ENCODE peak calls at places on chromosomes 12 and 14, in nine cellular contexts. D, I, R, W, Y, G, K, C and P are unnamed samples.

GRCh38 chr12:62714409-62715075 is 220.4 kb downstream of the PPM1H start:
- DNase-seq in D (no peak), I (no peak), R (no peak), W (no peak), Y (no peak), G (no peak), K (no peak), C (no peak), P (no peak)

GRCh38 chr14:44149597-44149996 is 357.5 kb downstream of the FSCB start:
- DNase-seq in D (peak), I (peak), R (no peak), W (no peak), Y (peak), G (peak), K (no peak), C (peak), P (no peak)

GRCh38 chr12:49026101-49026500 is 7.5 kb upstream of the PRKAG1 start:
- DNase-seq in D (no peak), I (no peak), R (peak), W (no peak), Y (no peak), G (no peak), K (no peak), C (no peak), P (peak)

GRCh38 chr12:88334271-88334670 is 192.2 kb downstream of the TMTC3 start:
- DNase-seq in D (peak), I (peak), R (no peak), W (no peak), Y (no peak), G (no peak), K (peak), C (peak), P (no peak)

GRCh38 chr12:53005215-53005985 is 856 bp upstream of the EIF4B start:
- DNase-seq in D (peak), I (no peak), R (no peak), W (no peak), Y (peak), G (peak), K (no peak), C (peak), P (no peak)

GRCh38 chr12:46371718-46372130 is 849 bp downstream of the SLC38A2 start:
- DNase-seq in D (no peak), I (no peak), R (peak), W (peak), Y (peak), G (no peak), K (no peak), C (peak), P (peak)

GRCh38 chr12:78698747-78699146 is 165.8 kb upstream of the SYT1 start:
- DNase-seq in D (no peak), I (peak), R (no peak), W (no peak), Y (no peak), G (no peak), K (no peak), C (no peak), P (no peak)

GRCh38 chr12:59708059-59708458 is 112.2 kb downstream of the SLC16A7 start:
- DNase-seq in D (no peak), I (peak), R (peak), W (no peak), Y (no peak), G (no peak), K (peak), C (no peak), P (no peak)

GRCh38 chr12:52496590-52497071 is 3.6 kb upstream of the KRT6A start:
- DNase-seq in D (peak), I (peak), R (peak), W (no peak), Y (no peak), G (no peak), K (no peak), C (no peak), P (no peak)

GRCh38 chr12:127389923-127390322 is 877.0 kb upstream of the TMEM132C start:
- DNase-seq in D (peak), I (peak), R (no peak), W (no peak), Y (peak), G (no peak), K (peak), C (no peak), P (no peak)

GRCh38 chr14:91374897-91375747 is 42.5 kb downstream of the CCDC88C start:
- DNase-seq in D (peak), I (no peak), R (no peak), W (no peak), Y (no peak), G (no peak), K (no peak), C (peak), P (no peak)

GRCh38 chr12:55974308-55974724 is 438 bp downstream of the RAB5B start:
- DNase-seq in D (peak), I (peak), R (peak), W (no peak), Y (peak), G (peak), K (no peak), C (peak), P (peak)

GRCh38 chr14:26191666-26192065 is 406.2 kb downstream of the NOVA1 start:
- DNase-seq in D (no peak), I (no peak), R (no peak), W (no peak), Y (no peak), G (no peak), K (no peak), C (no peak), P (no peak)

GRCh38 chr12:92365333-92365732 is 219.7 kb upstream of the BTG1 start:
- DNase-seq in D (no peak), I (no peak), R (no peak), W (no peak), Y (no peak), G (no peak), K (no peak), C (peak), P (no peak)

GRCh38 chr14:90483551-90483950 is 86.7 kb downstream of the CALM1 start:
- DNase-seq in D (peak), I (no peak), R (no peak), W (peak), Y (no peak), G (peak), K (no peak), C (no peak), P (peak)

GRCh38 chr12:105992849-105993740 is 145.7 kb downstream of the NUAK1 start:
- DNase-seq in D (peak), I (no peak), R (no peak), W (no peak), Y (no peak), G (no peak), K (no peak), C (no peak), P (no peak)

GRCh38 chr12:62263956-62264355 is 3.8 kb downstream of the USP15 start:
- DNase-seq in D (no peak), I (no peak), R (no peak), W (no peak), Y (no peak), G (no peak), K (no peak), C (no peak), P (no peak)

GRCh38 chr14:34181308-34181707 is 230.4 kb upstream of the EGLN3 start:
- DNase-seq in D (no peak), I (no peak), R (no peak), W (no peak), Y (peak), G (no peak), K (no peak), C (no peak), P (no peak)

GRCh38 chr12:101594700-101595099 is at the start of gene MYBPC1:
- DNase-seq in D (peak), I (no peak), R (no peak), W (no peak), Y (peak), G (no peak), K (no peak), C (peak), P (no peak)

GRCh38 chr14:30550335-30550734 is 8.6 kb upstream of the G2E3 start:
- DNase-seq in D (no peak), I (peak), R (peak), W (no peak), Y (no peak), G (no peak), K (no peak), C (no peak), P (no peak)

GRCh38 chr12:126708492-126708896 is 1558.5 kb upstream of the TMEM132C start:
- DNase-seq in D (no peak), I (no peak), R (no peak), W (no peak), Y (no peak), G (peak), K (no peak), C (no peak), P (no peak)

GRCh38 chr12:644818-645552 is 18.3 kb downstream of the NINJ2 start:
- DNase-seq in D (no peak), I (no peak), R (peak), W (no peak), Y (no peak), G (no peak), K (no peak), C (no peak), P (no peak)

GRCh38 chr12:13194462-13195110 is 1.9 kb upstream of the EMP1 start:
- DNase-seq in D (no peak), I (peak), R (no peak), W (no peak), Y (no peak), G (no peak), K (no peak), C (no peak), P (no peak)

GRCh38 chr14:36910578-36910977 is 248.9 kb downstream of the PAX9 start:
- DNase-seq in D (no peak), I (no peak), R (no peak), W (no peak), Y (no peak), G (no peak), K (no peak), C (no peak), P (no peak)

GRCh38 chr14:52000019-52000582 is 10.8 kb downstream of the RTRAF start:
- DNase-seq in D (no peak), I (no peak), R (no peak), W (no peak), Y (no peak), G (no peak), K (no peak), C (no peak), P (no peak)

GRCh38 chr14:58697927-58698641 is 60.3 kb downstream of the DACT1 start:
- DNase-seq in D (no peak), I (peak), R (no peak), W (no peak), Y (no peak), G (peak), K (no peak), C (no peak), P (no peak)

GRCh38 chr12:12586879-12587675 is 24.4 kb upstream of the DUSP16 start:
- DNase-seq in D (no peak), I (peak), R (no peak), W (no peak), Y (no peak), G (peak), K (no peak), C (no peak), P (no peak)

GRCh38 chr12:117063162-117063911 is 35.9 kb downstream of the TESC start:
- DNase-seq in D (peak), I (no peak), R (no peak), W (peak), Y (no peak), G (peak), K (no peak), C (no peak), P (no peak)
- TF ChIP-seq CTCF in D (no peak), I (no peak), R (no peak), W (no peak), Y (no peak), G (no peak), K (no peak), C (no peak), P (no peak)

GRCh38 chr14:35212471-35213142 is 79.6 kb upstream of the PSMA6 start:
- DNase-seq in D (no peak), I (no peak), R (no peak), W (no peak), Y (no peak), G (no peak), K (no peak), C (no peak), P (no peak)

GRCh38 chr14:35213869-35214387 is 78.3 kb upstream of the PSMA6 start:
- DNase-seq in D (no peak), I (peak), R (no peak), W (no peak), Y (no peak), G (no peak), K (no peak), C (no peak), P (no peak)

GRCh38 chr14:35218963-35219362 is 73.2 kb upstream of the PSMA6 start:
- DNase-seq in D (no peak), I (no peak), R (no peak), W (no peak), Y (peak), G (no peak), K (no peak), C (no peak), P (no peak)

GRCh38 chr14:35213143-35213788 is 78.9 kb upstream of the PSMA6 start:
- DNase-seq in D (no peak), I (peak), R (no peak), W (no peak), Y (no peak), G (no peak), K (no peak), C (no peak), P (no peak)

GRCh38 chr14:35215110-35215872 is 76.9 kb upstream of the PSMA6 start:
- DNase-seq in D (peak), I (peak), R (no peak), W (no peak), Y (no peak), G (peak), K (peak), C (peak), P (no peak)
- TF ChIP-seq CTCF in D (peak), I (peak), R (peak), W (no peak), Y (peak), G (peak), K (peak), C (peak), P (peak)

GRCh38 chr12:7666595-7666994 is 887 bp upstream of the APOBEC1 start:
- DNase-seq in D (no peak), I (no peak), R (peak), W (no peak), Y (no peak), G (peak), K (no peak), C (no peak), P (no peak)

GRCh38 chr12:7661741-7662140 is 4.0 kb downstream of the APOBEC1 start:
- DNase-seq in D (no peak), I (no peak), R (no peak), W (no peak), Y (no peak), G (no peak), K (no peak), C (no peak), P (no peak)

DNA sequence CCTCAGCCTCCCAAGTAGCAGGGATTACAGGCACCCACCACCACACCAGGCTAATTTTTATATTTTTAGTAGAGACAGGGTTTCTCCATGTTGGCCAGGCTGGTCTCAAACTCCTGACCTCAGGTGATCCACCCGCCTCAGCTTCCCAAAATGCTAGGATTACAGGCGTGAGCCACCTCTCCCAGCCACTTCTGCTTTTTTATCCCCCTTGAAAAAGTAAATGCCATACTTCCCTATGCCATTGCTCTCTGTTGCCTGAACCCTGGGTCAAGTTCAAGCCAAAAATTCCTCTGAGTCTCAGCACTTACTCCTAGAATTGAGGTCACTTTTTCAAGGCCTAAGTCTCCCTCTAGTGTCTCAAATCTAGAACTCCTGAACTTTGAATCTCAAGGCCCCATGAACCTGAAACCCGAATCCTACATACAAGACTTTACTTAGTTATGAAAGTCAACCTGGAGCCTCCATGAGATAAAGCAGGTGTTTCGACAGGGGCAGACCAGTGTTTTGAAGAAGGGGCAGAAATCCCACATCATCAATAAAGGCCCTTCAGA is 1.4 kb upstream of the APOBEC1 start:
- DNase-seq in D (peak), I (peak), R (peak), W (no peak), Y (no peak), G (no peak), K (no peak), C (peak), P (no peak)
- TF ChIP-seq CTCF in D (peak), I (peak), R (peak), W (no peak), Y (peak), G (no peak), K (no peak), C (peak), P (peak)

GRCh38 chr14:100140452-100141132 is 18.9 kb downstream of the DEGS2 start:
- DNase-seq in D (peak), I (no peak), R (peak), W (no peak), Y (peak), G (peak), K (no peak), C (no peak), P (no peak)
- TF ChIP-seq CTCF in D (peak), I (no peak), R (no peak), W (no peak), Y (peak), G (no peak), K (peak), C (peak), P (peak)